ENCODE peak calls at places on chromosomes 1 and 21, in nine cellular contexts. One of them, this sample, is unnamed.

GRCh38 chr1:180365039-180365438 is 135.0 kb downstream of the LHX4 start:
- DNase-seq in astrocyte of the cerebellum: no peak
- DNase-seq in H4: no peak
- DNase-seq in NCI-H1105: no peak
- DNase-seq in HFFc6: no peak
- DNase-seq in stimulated activated naive CD8-positive, alpha-beta T cell treated with anti-CD3 and anti-CD28 coated beads, Interleukin-15, amount 100 ng/mL, for 72 hours: no peak
- DNase-seq in fibroblast of the conjunctiva: no peak
- DNase-seq in iris pigment epithelial cell: peak; percentile 9
- DNase-seq in KG1: no peak
- DNase-seq in this sample: no peak

GRCh38 chr1:111593403-111594127 is 26.0 kb upstream of the RAP1A start:
- DNase-seq in fibroblast of the conjunctiva: no peak
- DNase-seq in KG1: no peak
- DNase-seq in iris pigment epithelial cell: no peak
- DNase-seq in H4: no peak
- DNase-seq in astrocyte of the cerebellum: no peak
- DNase-seq in HFFc6: peak; percentile 12
- DNase-seq in NCI-H1105: no peak
- DNase-seq in stimulated activated naive CD8-positive, alpha-beta T cell treated with anti-CD3 and anti-CD28 coated beads, Interleukin-15, amount 100 ng/mL, for 72 hours: no peak
- DNase-seq in this sample: no peak

GRCh38 chr21:16590186-16590585 is 860.4 kb downstream of the USP25 start:
- DNase-seq in HFFc6: no peak
- DNase-seq in iris pigment epithelial cell: no peak
- DNase-seq in NCI-H1105: no peak
- DNase-seq in H4: no peak
- DNase-seq in KG1: no peak
- DNase-seq in stimulated activated naive CD8-positive, alpha-beta T cell treated with anti-CD3 and anti-CD28 coated beads, Interleukin-15, amount 100 ng/mL, for 72 hours: no peak
- DNase-seq in fibroblast of the conjunctiva: no peak
- DNase-seq in astrocyte of the cerebellum: no peak
- DNase-seq in this sample: no peak

GRCh38 chr1:29520571-29521437 is 284.5 kb downstream of the PTPRU start:
- DNase-seq in H4: no peak
- DNase-seq in astrocyte of the cerebellum: no peak
- DNase-seq in KG1: no peak
- DNase-seq in stimulated activated naive CD8-positive, alpha-beta T cell treated with anti-CD3 and anti-CD28 coated beads, Interleukin-15, amount 100 ng/mL, for 72 hours: no peak
- DNase-seq in HFFc6: no peak
- DNase-seq in NCI-H1105: no peak
- DNase-seq in iris pigment epithelial cell: no peak
- DNase-seq in fibroblast of the conjunctiva: no peak
- DNase-seq in this sample: no peak

GRCh38 chr1:223707270-223708000 is 4.9 kb upstream of the CAPN2 start:
- DNase-seq in stimulated activated naive CD8-positive, alpha-beta T cell treated with anti-CD3 and anti-CD28 coated beads, Interleukin-15, amount 100 ng/mL, for 72 hours: no peak
- DNase-seq in HFFc6: peak; percentile 99
- DNase-seq in iris pigment epithelial cell: peak; percentile 99
- DNase-seq in KG1: no peak
- DNase-seq in H4: peak; percentile 95
- DNase-seq in NCI-H1105: no peak
- DNase-seq in fibroblast of the conjunctiva: peak; percentile 95
- DNase-seq in astrocyte of the cerebellum: peak; percentile 95
- DNase-seq in this sample: no peak

GRCh38 chr1:10685851-10686403 is 110.5 kb downstream of the CASZ1 start:
- DNase-seq in fibroblast of the conjunctiva: no peak
- DNase-seq in stimulated activated naive CD8-positive, alpha-beta T cell treated with anti-CD3 and anti-CD28 coated beads, Interleukin-15, amount 100 ng/mL, for 72 hours: no peak
- DNase-seq in NCI-H1105: no peak
- DNase-seq in HFFc6: peak; percentile 5
- DNase-seq in H4: no peak
- DNase-seq in iris pigment epithelial cell: peak; percentile 47
- DNase-seq in astrocyte of the cerebellum: no peak
- DNase-seq in KG1: no peak
- DNase-seq in this sample: no peak

GRCh38 chr1:172607145-172607544 is 51.8 kb upstream of the FASLG start:
- DNase-seq in fibroblast of the conjunctiva: no peak
- DNase-seq in iris pigment epithelial cell: no peak
- DNase-seq in HFFc6: no peak
- DNase-seq in NCI-H1105: no peak
- DNase-seq in stimulated activated naive CD8-positive, alpha-beta T cell treated with anti-CD3 and anti-CD28 coated beads, Interleukin-15, amount 100 ng/mL, for 72 hours: no peak
- DNase-seq in astrocyte of the cerebellum: no peak
- DNase-seq in H4: no peak
- DNase-seq in KG1: no peak
- DNase-seq in this sample: no peak

GRCh38 chr1:109850194-109850593 is 60.5 kb upstream of the CSF1 start:
- DNase-seq in iris pigment epithelial cell: no peak
- DNase-seq in NCI-H1105: no peak
- DNase-seq in HFFc6: no peak
- DNase-seq in stimulated activated naive CD8-positive, alpha-beta T cell treated with anti-CD3 and anti-CD28 coated beads, Interleukin-15, amount 100 ng/mL, for 72 hours: no peak
- DNase-seq in H4: no peak
- DNase-seq in fibroblast of the conjunctiva: no peak
- DNase-seq in astrocyte of the cerebellum: no peak
- DNase-seq in KG1: no peak
- DNase-seq in this sample: no peak

GRCh38 chr1:153628638-153629342 is 556 bp downstream of the S100A1 start:
- DNase-seq in astrocyte of the cerebellum: no peak
- DNase-seq in H4: no peak
- DNase-seq in HFFc6: no peak
- DNase-seq in stimulated activated naive CD8-positive, alpha-beta T cell treated with anti-CD3 and anti-CD28 coated beads, Interleukin-15, amount 100 ng/mL, for 72 hours: no peak
- DNase-seq in NCI-H1105: no peak
- DNase-seq in KG1: no peak
- DNase-seq in iris pigment epithelial cell: no peak
- DNase-seq in fibroblast of the conjunctiva: no peak
- DNase-seq in this sample: no peak

GRCh38 chr21:31880816-31881215 is 8.0 kb downstream of the HUNK start:
- DNase-seq in stimulated activated naive CD8-positive, alpha-beta T cell treated with anti-CD3 and anti-CD28 coated beads, Interleukin-15, amount 100 ng/mL, for 72 hours: no peak
- DNase-seq in H4: no peak
- DNase-seq in iris pigment epithelial cell: no peak
- DNase-seq in NCI-H1105: no peak
- DNase-seq in HFFc6: no peak
- DNase-seq in KG1: no peak
- DNase-seq in astrocyte of the cerebellum: no peak
- DNase-seq in fibroblast of the conjunctiva: no peak
- DNase-seq in this sample: no peak

GRCh38 chr1:148160421-148161251 is 8.6 kb upstream of the NBPF11 start:
- DNase-seq in iris pigment epithelial cell: no peak
- DNase-seq in NCI-H1105: no peak
- DNase-seq in astrocyte of the cerebellum: no peak
- DNase-seq in KG1: no peak
- DNase-seq in stimulated activated naive CD8-positive, alpha-beta T cell treated with anti-CD3 and anti-CD28 coated beads, Interleukin-15, amount 100 ng/mL, for 72 hours: no peak
- DNase-seq in HFFc6: no peak
- DNase-seq in H4: no peak
- DNase-seq in fibroblast of the conjunctiva: no peak
- DNase-seq in this sample: no peak

GRCh38 chr21:29613877-29614276 is 315.2 kb downstream of the BACH1 start:
- DNase-seq in H4: no peak
- DNase-seq in fibroblast of the conjunctiva: no peak
- DNase-seq in NCI-H1105: no peak
- DNase-seq in HFFc6: no peak
- DNase-seq in stimulated activated naive CD8-positive, alpha-beta T cell treated with anti-CD3 and anti-CD28 coated beads, Interleukin-15, amount 100 ng/mL, for 72 hours: no peak
- DNase-seq in iris pigment epithelial cell: no peak
- DNase-seq in KG1: no peak
- DNase-seq in astrocyte of the cerebellum: no peak
- DNase-seq in this sample: no peak

GRCh38 chr1:204623365-204623893 is 62.1 kb downstream of the LRRN2 start:
- DNase-seq in iris pigment epithelial cell: peak; percentile 60
- DNase-seq in fibroblast of the conjunctiva: peak; percentile 29
- DNase-seq in stimulated activated naive CD8-positive, alpha-beta T cell treated with anti-CD3 and anti-CD28 coated beads, Interleukin-15, amount 100 ng/mL, for 72 hours: no peak
- DNase-seq in astrocyte of the cerebellum: no peak
- DNase-seq in H4: peak; percentile 36
- DNase-seq in HFFc6: peak; percentile 10
- DNase-seq in NCI-H1105: no peak
- DNase-seq in KG1: no peak
- DNase-seq in this sample: no peak

GRCh38 chr1:55378582-55378981 is 163.4 kb upstream of the USP24 start:
- DNase-seq in HFFc6: no peak
- DNase-seq in KG1: no peak
- DNase-seq in NCI-H1105: no peak
- DNase-seq in astrocyte of the cerebellum: peak; percentile 44
- DNase-seq in iris pigment epithelial cell: peak; percentile 50
- DNase-seq in H4: peak; percentile 75
- DNase-seq in stimulated activated naive CD8-positive, alpha-beta T cell treated with anti-CD3 and anti-CD28 coated beads, Interleukin-15, amount 100 ng/mL, for 72 hours: peak; percentile 26
- DNase-seq in fibroblast of the conjunctiva: no peak
- DNase-seq in this sample: no peak